ENCODE peak calls at places on chromosomes 1 and 21, in seven cellular contexts. One of them, this sample, is unnamed.
A peak's percentile ranks its signal among the peaks of the same experiment; 100 is the strongest.

GRCh38 chr1:221575605-221576004 is 166.3 kb downstream of the DUSP10 start:
- DNase-seq in activated CD4-positive, alpha-beta T cell treated with anti-CD3 and anti-CD28 coated beads for 48 hours: no peak
- DNase-seq in HS-27A: no peak
- DNase-seq in M059J: peak; percentile 57
- DNase-seq in activated CD8-positive, alpha-beta memory T cell treated with anti-CD3 and anti-CD28 coated beads for 4 hours: no peak
- DNase-seq in activated naive CD4-positive, alpha-beta T cell treated with anti-CD3 and anti-CD28 coated beads, Interleukin-2, amount 50 U/mL, for 72 hours: no peak
- DNase-seq in head of caudate nucleus: no peak
- DNase-seq in this sample: no peak

GRCh38 chr1:35097224-35097623 is 18.0 kb downstream of the ZMYM1 start:
- DNase-seq in activated CD4-positive, alpha-beta T cell treated with anti-CD3 and anti-CD28 coated beads for 48 hours: no peak
- DNase-seq in HS-27A: no peak
- DNase-seq in M059J: peak; percentile 69
- DNase-seq in activated CD8-positive, alpha-beta memory T cell treated with anti-CD3 and anti-CD28 coated beads for 4 hours: no peak
- DNase-seq in activated naive CD4-positive, alpha-beta T cell treated with anti-CD3 and anti-CD28 coated beads, Interleukin-2, amount 50 U/mL, for 72 hours: no peak
- DNase-seq in head of caudate nucleus: no peak
- DNase-seq in this sample: no peak

GRCh38 chr1:12177999-12178441 is 11.2 kb downstream of the TNFRSF1B start:
- DNase-seq in activated CD4-positive, alpha-beta T cell treated with anti-CD3 and anti-CD28 coated beads for 48 hours: peak; percentile 96
- DNase-seq in HS-27A: no peak
- DNase-seq in M059J: peak; percentile 72
- DNase-seq in activated CD8-positive, alpha-beta memory T cell treated with anti-CD3 and anti-CD28 coated beads for 4 hours: peak; percentile 96
- DNase-seq in activated naive CD4-positive, alpha-beta T cell treated with anti-CD3 and anti-CD28 coated beads, Interleukin-2, amount 50 U/mL, for 72 hours: peak; percentile 91
- DNase-seq in head of caudate nucleus: peak; percentile 64
- DNase-seq in this sample: no peak

GRCh38 chr1:117695796-117696505 is 90.1 kb downstream of the TENT5C start:
- DNase-seq in activated CD4-positive, alpha-beta T cell treated with anti-CD3 and anti-CD28 coated beads for 48 hours: no peak
- DNase-seq in HS-27A: no peak
- DNase-seq in M059J: peak; percentile 92
- DNase-seq in activated CD8-positive, alpha-beta memory T cell treated with anti-CD3 and anti-CD28 coated beads for 4 hours: no peak
- DNase-seq in activated naive CD4-positive, alpha-beta T cell treated with anti-CD3 and anti-CD28 coated beads, Interleukin-2, amount 50 U/mL, for 72 hours: no peak
- DNase-seq in head of caudate nucleus: no peak
- DNase-seq in this sample: no peak

GRCh38 chr1:77281491-77282186 is at the start of gene AK5:
- DNase-seq in activated CD4-positive, alpha-beta T cell treated with anti-CD3 and anti-CD28 coated beads for 48 hours: peak; percentile 69
- DNase-seq in HS-27A: no peak
- DNase-seq in M059J: peak; percentile 37
- DNase-seq in activated CD8-positive, alpha-beta memory T cell treated with anti-CD3 and anti-CD28 coated beads for 4 hours: no peak
- DNase-seq in activated naive CD4-positive, alpha-beta T cell treated with anti-CD3 and anti-CD28 coated beads, Interleukin-2, amount 50 U/mL, for 72 hours: peak; percentile 60
- DNase-seq in head of caudate nucleus: peak; percentile 76
- DNase-seq in this sample: no peak

GRCh38 chr1:235980976-235981375 is 83.9 kb downstream of the NID1 start:
- DNase-seq in activated CD4-positive, alpha-beta T cell treated with anti-CD3 and anti-CD28 coated beads for 48 hours: no peak
- DNase-seq in HS-27A: no peak
- DNase-seq in M059J: no peak
- DNase-seq in activated CD8-positive, alpha-beta memory T cell treated with anti-CD3 and anti-CD28 coated beads for 4 hours: no peak
- DNase-seq in activated naive CD4-positive, alpha-beta T cell treated with anti-CD3 and anti-CD28 coated beads, Interleukin-2, amount 50 U/mL, for 72 hours: no peak
- DNase-seq in head of caudate nucleus: no peak
- DNase-seq in this sample: peak; percentile 58

GRCh38 chr1:202656951-202657646 is 53.2 kb downstream of the SYT2 start:
- DNase-seq in activated CD4-positive, alpha-beta T cell treated with anti-CD3 and anti-CD28 coated beads for 48 hours: no peak
- DNase-seq in HS-27A: no peak
- DNase-seq in M059J: peak; percentile 41
- DNase-seq in activated CD8-positive, alpha-beta memory T cell treated with anti-CD3 and anti-CD28 coated beads for 4 hours: no peak
- DNase-seq in activated naive CD4-positive, alpha-beta T cell treated with anti-CD3 and anti-CD28 coated beads, Interleukin-2, amount 50 U/mL, for 72 hours: no peak
- DNase-seq in head of caudate nucleus: no peak
- DNase-seq in this sample: no peak

GRCh38 chr1:240341365-240342250 is 249.9 kb downstream of the FMN2 start:
- DNase-seq in activated CD4-positive, alpha-beta T cell treated with anti-CD3 and anti-CD28 coated beads for 48 hours: no peak
- DNase-seq in HS-27A: no peak
- DNase-seq in M059J: peak; percentile 48
- DNase-seq in activated CD8-positive, alpha-beta memory T cell treated with anti-CD3 and anti-CD28 coated beads for 4 hours: no peak
- DNase-seq in activated naive CD4-positive, alpha-beta T cell treated with anti-CD3 and anti-CD28 coated beads, Interleukin-2, amount 50 U/mL, for 72 hours: no peak
- DNase-seq in head of caudate nucleus: no peak
- DNase-seq in this sample: no peak

GRCh38 chr1:13725714-13726175 is 25.8 kb downstream of the PRDM2 start:
- DNase-seq in activated CD4-positive, alpha-beta T cell treated with anti-CD3 and anti-CD28 coated beads for 48 hours: peak; percentile 56
- DNase-seq in HS-27A: no peak
- DNase-seq in M059J: peak; percentile 34
- DNase-seq in activated CD8-positive, alpha-beta memory T cell treated with anti-CD3 and anti-CD28 coated beads for 4 hours: no peak
- DNase-seq in activated naive CD4-positive, alpha-beta T cell treated with anti-CD3 and anti-CD28 coated beads, Interleukin-2, amount 50 U/mL, for 72 hours: peak; percentile 31
- DNase-seq in head of caudate nucleus: peak; percentile 28
- DNase-seq in this sample: no peak

GRCh38 chr1:76059461-76059860 is 15.1 kb upstream of the ST6GALNAC3 start:
- DNase-seq in activated CD4-positive, alpha-beta T cell treated with anti-CD3 and anti-CD28 coated beads for 48 hours: no peak
- DNase-seq in HS-27A: no peak
- DNase-seq in M059J: no peak
- DNase-seq in activated CD8-positive, alpha-beta memory T cell treated with anti-CD3 and anti-CD28 coated beads for 4 hours: no peak
- DNase-seq in activated naive CD4-positive, alpha-beta T cell treated with anti-CD3 and anti-CD28 coated beads, Interleukin-2, amount 50 U/mL, for 72 hours: no peak
- DNase-seq in head of caudate nucleus: no peak
- DNase-seq in this sample: no peak

GRCh38 chr1:170970256-170970655 is 34.9 kb downstream of the MROH9 start:
- DNase-seq in activated CD4-positive, alpha-beta T cell treated with anti-CD3 and anti-CD28 coated beads for 48 hours: no peak
- DNase-seq in HS-27A: no peak
- DNase-seq in M059J: no peak
- DNase-seq in activated CD8-positive, alpha-beta memory T cell treated with anti-CD3 and anti-CD28 coated beads for 4 hours: no peak
- DNase-seq in activated naive CD4-positive, alpha-beta T cell treated with anti-CD3 and anti-CD28 coated beads, Interleukin-2, amount 50 U/mL, for 72 hours: no peak
- DNase-seq in head of caudate nucleus: no peak
- DNase-seq in this sample: no peak

GRCh38 chr1:89451011-89451410 is 73.6 kb upstream of the LRRC8B start:
- DNase-seq in activated CD4-positive, alpha-beta T cell treated with anti-CD3 and anti-CD28 coated beads for 48 hours: peak; percentile 31
- DNase-seq in HS-27A: no peak
- DNase-seq in M059J: peak; percentile 54
- DNase-seq in activated CD8-positive, alpha-beta memory T cell treated with anti-CD3 and anti-CD28 coated beads for 4 hours: no peak
- DNase-seq in activated naive CD4-positive, alpha-beta T cell treated with anti-CD3 and anti-CD28 coated beads, Interleukin-2, amount 50 U/mL, for 72 hours: peak; percentile 22
- DNase-seq in head of caudate nucleus: no peak
- DNase-seq in this sample: no peak

GRCh38 chr1:248144513-248145198 is at the start of gene OR2M5:
- DNase-seq in activated CD4-positive, alpha-beta T cell treated with anti-CD3 and anti-CD28 coated beads for 48 hours: no peak
- DNase-seq in HS-27A: no peak
- DNase-seq in M059J: no peak
- DNase-seq in activated CD8-positive, alpha-beta memory T cell treated with anti-CD3 and anti-CD28 coated beads for 4 hours: no peak
- DNase-seq in activated naive CD4-positive, alpha-beta T cell treated with anti-CD3 and anti-CD28 coated beads, Interleukin-2, amount 50 U/mL, for 72 hours: no peak
- DNase-seq in head of caudate nucleus: no peak
- DNase-seq in this sample: no peak

GRCh38 chr1:159014851-159015250 is 5.1 kb downstream of the IFI16 start:
- DNase-seq in activated CD4-positive, alpha-beta T cell treated with anti-CD3 and anti-CD28 coated beads for 48 hours: peak; percentile 40
- DNase-seq in HS-27A: no peak
- DNase-seq in M059J: no peak
- DNase-seq in activated CD8-positive, alpha-beta memory T cell treated with anti-CD3 and anti-CD28 coated beads for 4 hours: no peak
- DNase-seq in activated naive CD4-positive, alpha-beta T cell treated with anti-CD3 and anti-CD28 coated beads, Interleukin-2, amount 50 U/mL, for 72 hours: no peak
- DNase-seq in head of caudate nucleus: no peak
- DNase-seq in this sample: no peak

GRCh38 chr1:159923203-159924024 is 1.9 kb downstream of the TAGLN2 start:
- DNase-seq in activated CD4-positive, alpha-beta T cell treated with anti-CD3 and anti-CD28 coated beads for 48 hours: peak; percentile 85
- DNase-seq in HS-27A: peak; percentile 68
- DNase-seq in M059J: peak; percentile 93
- DNase-seq in activated CD8-positive, alpha-beta memory T cell treated with anti-CD3 and anti-CD28 coated beads for 4 hours: peak; percentile 69
- DNase-seq in activated naive CD4-positive, alpha-beta T cell treated with anti-CD3 and anti-CD28 coated beads, Interleukin-2, amount 50 U/mL, for 72 hours: peak; percentile 83
- DNase-seq in head of caudate nucleus: no peak
- DNase-seq in this sample: peak; percentile 76

GRCh38 chr1:165633624-165634023 is 2.6 kb downstream of the MGST3 start:
- DNase-seq in activated CD4-positive, alpha-beta T cell treated with anti-CD3 and anti-CD28 coated beads for 48 hours: no peak
- DNase-seq in HS-27A: no peak
- DNase-seq in M059J: peak; percentile 36
- DNase-seq in activated CD8-positive, alpha-beta memory T cell treated with anti-CD3 and anti-CD28 coated beads for 4 hours: no peak
- DNase-seq in activated naive CD4-positive, alpha-beta T cell treated with anti-CD3 and anti-CD28 coated beads, Interleukin-2, amount 50 U/mL, for 72 hours: peak; percentile 12
- DNase-seq in head of caudate nucleus: no peak
- DNase-seq in this sample: no peak

GRCh38 chr1:160996195-160996594 is 24.8 kb downstream of the F11R start:
- DNase-seq in activated CD4-positive, alpha-beta T cell treated with anti-CD3 and anti-CD28 coated beads for 48 hours: no peak
- DNase-seq in HS-27A: no peak
- DNase-seq in M059J: peak; percentile 95
- DNase-seq in activated CD8-positive, alpha-beta memory T cell treated with anti-CD3 and anti-CD28 coated beads for 4 hours: no peak
- DNase-seq in activated naive CD4-positive, alpha-beta T cell treated with anti-CD3 and anti-CD28 coated beads, Interleukin-2, amount 50 U/mL, for 72 hours: no peak
- DNase-seq in head of caudate nucleus: no peak
- DNase-seq in this sample: no peak

GRCh38 chr1:52552505-52553371 is at the start of gene TUT4:
- DNase-seq in activated CD4-positive, alpha-beta T cell treated with anti-CD3 and anti-CD28 coated beads for 48 hours: peak; percentile 86
- DNase-seq in HS-27A: peak; percentile 50
- DNase-seq in M059J: peak; percentile 77
- DNase-seq in activated CD8-positive, alpha-beta memory T cell treated with anti-CD3 and anti-CD28 coated beads for 4 hours: peak; percentile 50
- DNase-seq in activated naive CD4-positive, alpha-beta T cell treated with anti-CD3 and anti-CD28 coated beads, Interleukin-2, amount 50 U/mL, for 72 hours: peak; percentile 76
- DNase-seq in head of caudate nucleus: peak; percentile 81
- DNase-seq in this sample: no peak

GRCh38 chr1:168960595-168960994 is 145.9 kb upstream of the ATP1B1 start:
- DNase-seq in activated CD4-positive, alpha-beta T cell treated with anti-CD3 and anti-CD28 coated beads for 48 hours: no peak
- DNase-seq in HS-27A: no peak
- DNase-seq in M059J: no peak
- DNase-seq in activated CD8-positive, alpha-beta memory T cell treated with anti-CD3 and anti-CD28 coated beads for 4 hours: no peak
- DNase-seq in activated naive CD4-positive, alpha-beta T cell treated with anti-CD3 and anti-CD28 coated beads, Interleukin-2, amount 50 U/mL, for 72 hours: no peak
- DNase-seq in head of caudate nucleus: peak; percentile 80
- DNase-seq in this sample: no peak

GRCh38 chr1:213622365-213623087 is 365.2 kb upstream of the PROX1 start:
- DNase-seq in activated CD4-positive, alpha-beta T cell treated with anti-CD3 and anti-CD28 coated beads for 48 hours: peak; percentile 42
- DNase-seq in HS-27A: no peak
- DNase-seq in M059J: no peak
- DNase-seq in activated CD8-positive, alpha-beta memory T cell treated with anti-CD3 and anti-CD28 coated beads for 4 hours: no peak
- DNase-seq in activated naive CD4-positive, alpha-beta T cell treated with anti-CD3 and anti-CD28 coated beads, Interleukin-2, amount 50 U/mL, for 72 hours: peak; percentile 27
- DNase-seq in head of caudate nucleus: no peak
- DNase-seq in this sample: no peak

GRCh38 chr1:180269848-180270766 is 40.0 kb downstream of the LHX4 start:
- DNase-seq in activated CD4-positive, alpha-beta T cell treated with anti-CD3 and anti-CD28 coated beads for 48 hours: no peak
- DNase-seq in HS-27A: no peak
- DNase-seq in M059J: no peak
- DNase-seq in activated CD8-positive, alpha-beta memory T cell treated with anti-CD3 and anti-CD28 coated beads for 4 hours: no peak
- DNase-seq in activated naive CD4-positive, alpha-beta T cell treated with anti-CD3 and anti-CD28 coated beads, Interleukin-2, amount 50 U/mL, for 72 hours: no peak
- DNase-seq in head of caudate nucleus: no peak
- DNase-seq in this sample: no peak

GRCh38 chr1:233244183-233244582 is 51.3 kb downstream of the PCNX2 start:
- DNase-seq in activated CD4-positive, alpha-beta T cell treated with anti-CD3 and anti-CD28 coated beads for 48 hours: no peak
- DNase-seq in HS-27A: no peak
- DNase-seq in M059J: peak; percentile 43
- DNase-seq in activated CD8-positive, alpha-beta memory T cell treated with anti-CD3 and anti-CD28 coated beads for 4 hours: no peak
- DNase-seq in activated naive CD4-positive, alpha-beta T cell treated with anti-CD3 and anti-CD28 coated beads, Interleukin-2, amount 50 U/mL, for 72 hours: no peak
- DNase-seq in head of caudate nucleus: no peak
- DNase-seq in this sample: no peak

GRCh38 chr1:112505878-112506277 is 2.9 kb upstream of the WNT2B start:
- DNase-seq in activated CD4-positive, alpha-beta T cell treated with anti-CD3 and anti-CD28 coated beads for 48 hours: no peak
- DNase-seq in HS-27A: no peak
- DNase-seq in M059J: no peak
- DNase-seq in activated CD8-positive, alpha-beta memory T cell treated with anti-CD3 and anti-CD28 coated beads for 4 hours: no peak
- DNase-seq in activated naive CD4-positive, alpha-beta T cell treated with anti-CD3 and anti-CD28 coated beads, Interleukin-2, amount 50 U/mL, for 72 hours: no peak
- DNase-seq in head of caudate nucleus: no peak
- DNase-seq in this sample: no peak

GRCh38 chr1:31064115-31064514 is 1.4 kb downstream of the PUM1 start:
- DNase-seq in activated CD4-positive, alpha-beta T cell treated with anti-CD3 and anti-CD28 coated beads for 48 hours: no peak
- DNase-seq in HS-27A: no peak
- DNase-seq in M059J: peak; percentile 40
- DNase-seq in activated CD8-positive, alpha-beta memory T cell treated with anti-CD3 and anti-CD28 coated beads for 4 hours: no peak
- DNase-seq in activated naive CD4-positive, alpha-beta T cell treated with anti-CD3 and anti-CD28 coated beads, Interleukin-2, amount 50 U/mL, for 72 hours: no peak
- DNase-seq in head of caudate nucleus: no peak
- DNase-seq in this sample: no peak

GRCh38 chr1:178908358-178908757 is 37.5 kb upstream of the ANGPTL1 start:
- DNase-seq in activated CD4-positive, alpha-beta T cell treated with anti-CD3 and anti-CD28 coated beads for 48 hours: no peak
- DNase-seq in HS-27A: no peak
- DNase-seq in M059J: peak; percentile 35
- DNase-seq in activated CD8-positive, alpha-beta memory T cell treated with anti-CD3 and anti-CD28 coated beads for 4 hours: no peak
- DNase-seq in activated naive CD4-positive, alpha-beta T cell treated with anti-CD3 and anti-CD28 coated beads, Interleukin-2, amount 50 U/mL, for 72 hours: no peak
- DNase-seq in head of caudate nucleus: no peak
- DNase-seq in this sample: no peak

GRCh38 chr1:107954719-107955415 is 10.1 kb downstream of the VAV3 start:
- DNase-seq in activated CD4-positive, alpha-beta T cell treated with anti-CD3 and anti-CD28 coated beads for 48 hours: no peak
- DNase-seq in HS-27A: no peak
- DNase-seq in M059J: no peak
- DNase-seq in activated CD8-positive, alpha-beta memory T cell treated with anti-CD3 and anti-CD28 coated beads for 4 hours: no peak
- DNase-seq in activated naive CD4-positive, alpha-beta T cell treated with anti-CD3 and anti-CD28 coated beads, Interleukin-2, amount 50 U/mL, for 72 hours: no peak
- DNase-seq in head of caudate nucleus: no peak
- DNase-seq in this sample: no peak

GRCh38 chr1:235057385-235058306 is 71.0 kb downstream of the TOMM20 start:
- DNase-seq in activated CD4-positive, alpha-beta T cell treated with anti-CD3 and anti-CD28 coated beads for 48 hours: no peak
- DNase-seq in HS-27A: no peak
- DNase-seq in M059J: no peak
- DNase-seq in activated CD8-positive, alpha-beta memory T cell treated with anti-CD3 and anti-CD28 coated beads for 4 hours: no peak
- DNase-seq in activated naive CD4-positive, alpha-beta T cell treated with anti-CD3 and anti-CD28 coated beads, Interleukin-2, amount 50 U/mL, for 72 hours: no peak
- DNase-seq in head of caudate nucleus: no peak
- DNase-seq in this sample: no peak

GRCh38 chr1:235917267-235917811 is 50.6 kb upstream of the LYST start:
- DNase-seq in activated CD4-positive, alpha-beta T cell treated with anti-CD3 and anti-CD28 coated beads for 48 hours: peak; percentile 80
- DNase-seq in HS-27A: peak; percentile 96
- DNase-seq in M059J: peak; percentile 100
- DNase-seq in activated CD8-positive, alpha-beta memory T cell treated with anti-CD3 and anti-CD28 coated beads for 4 hours: peak; percentile 42
- DNase-seq in activated naive CD4-positive, alpha-beta T cell treated with anti-CD3 and anti-CD28 coated beads, Interleukin-2, amount 50 U/mL, for 72 hours: peak; percentile 65
- DNase-seq in head of caudate nucleus: no peak
- DNase-seq in this sample: peak; percentile 88

GRCh38 chr21:45856422-45856821 is 125.1 kb upstream of the COL6A1 start:
- DNase-seq in activated CD4-positive, alpha-beta T cell treated with anti-CD3 and anti-CD28 coated beads for 48 hours: no peak
- DNase-seq in HS-27A: no peak
- DNase-seq in M059J: no peak
- DNase-seq in activated CD8-positive, alpha-beta memory T cell treated with anti-CD3 and anti-CD28 coated beads for 4 hours: no peak
- DNase-seq in activated naive CD4-positive, alpha-beta T cell treated with anti-CD3 and anti-CD28 coated beads, Interleukin-2, amount 50 U/mL, for 72 hours: no peak
- DNase-seq in head of caudate nucleus: no peak
- DNase-seq in this sample: no peak

GRCh38 chr1:45375104-45376090 is 35.2 kb upstream of the MUTYH start:
- DNase-seq in activated CD4-positive, alpha-beta T cell treated with anti-CD3 and anti-CD28 coated beads for 48 hours: no peak
- DNase-seq in HS-27A: no peak
- DNase-seq in M059J: peak; percentile 34
- DNase-seq in activated CD8-positive, alpha-beta memory T cell treated with anti-CD3 and anti-CD28 coated beads for 4 hours: no peak
- DNase-seq in activated naive CD4-positive, alpha-beta T cell treated with anti-CD3 and anti-CD28 coated beads, Interleukin-2, amount 50 U/mL, for 72 hours: no peak
- DNase-seq in head of caudate nucleus: no peak
- DNase-seq in this sample: no peak

GRCh38 chr1:44300882-44301281 is 54.2 kb downstream of the ERI3 start:
- DNase-seq in activated CD4-positive, alpha-beta T cell treated with anti-CD3 and anti-CD28 coated beads for 48 hours: no peak
- DNase-seq in HS-27A: no peak
- DNase-seq in M059J: no peak
- DNase-seq in activated CD8-positive, alpha-beta memory T cell treated with anti-CD3 and anti-CD28 coated beads for 4 hours: no peak
- DNase-seq in activated naive CD4-positive, alpha-beta T cell treated with anti-CD3 and anti-CD28 coated beads, Interleukin-2, amount 50 U/mL, for 72 hours: no peak
- DNase-seq in head of caudate nucleus: no peak
- DNase-seq in this sample: no peak

GRCh38 chr1:216887032-216887431 is 163.8 kb upstream of the ESRRG start:
- DNase-seq in activated CD4-positive, alpha-beta T cell treated with anti-CD3 and anti-CD28 coated beads for 48 hours: no peak
- DNase-seq in HS-27A: no peak
- DNase-seq in M059J: no peak
- DNase-seq in activated CD8-positive, alpha-beta memory T cell treated with anti-CD3 and anti-CD28 coated beads for 4 hours: no peak
- DNase-seq in activated naive CD4-positive, alpha-beta T cell treated with anti-CD3 and anti-CD28 coated beads, Interleukin-2, amount 50 U/mL, for 72 hours: no peak
- DNase-seq in head of caudate nucleus: no peak
- DNase-seq in this sample: no peak

This sample was measured in SIG-M5.